ENCODE peak calls at places on chromosomes 16 and 17, in four cellular contexts. Q is mammary epithelial cell; R is activated T-cell treated with anti-CD3 and anti-CD28 coated beads, Interleukin-2, amount 50 U/mL, for 72 hours; P is left ventricle myocardium superior. L is an unnamed sample.

GRCh38 chr17:79065105-79065670 is 9.4 kb upstream of the ENGASE start:
- DNase-seq in Q (no peak), R (peak; percentile 65), P (no peak), L (no peak)

GRCh38 chr16:11446566-11447119 is 101.4 kb downstream of the RMI2 start:
- DNase-seq in Q (no peak), R (no peak), P (no peak), L (no peak)

GRCh38 chr17:63477471-63478440 is 895 bp downstream of the ACE start:
- DNase-seq in Q (no peak), R (no peak), P (no peak), L (no peak)

GRCh38 chr16:9050102-9050830 is 41.2 kb upstream of the HAPSTR1 start:
- DNase-seq in Q (no peak), R (peak; percentile 13), P (no peak), L (no peak)

GRCh38 chr16:67173808-67174705 is 3.7 kb downstream of the NOL3 start:
- DNase-seq in Q (peak; percentile 92), R (peak; percentile 78), P (peak; percentile 94), L (peak; percentile 94)

GRCh38 chr17:44911133-44912001 is 3.9 kb downstream of the GFAP start:
- DNase-seq in Q (no peak), R (peak; percentile 76), P (peak; percentile 77), L (peak; percentile 78)

GRCh38 chr17:28812136-28812979 is 30.2 kb downstream of the FAM222B start:
- DNase-seq in Q (peak; percentile 97), R (peak; percentile 99), P (peak; percentile 98), L (peak; percentile 98)

GRCh38 chr16:52786105-52786504 is 239.2 kb upstream of the TOX3 start:
- DNase-seq in Q (no peak), R (no peak), P (no peak), L (no peak)

GRCh38 chr17:3917391-3917931 is 1.2 kb upstream of the P2RX1 start:
- DNase-seq in Q (no peak), R (no peak), P (peak; percentile 78), L (peak; percentile 79)

GRCh38 chr16:27698266-27698665 is 148.3 kb downstream of the KATNIP start:
- DNase-seq in Q (no peak), R (peak; percentile 3), P (peak; percentile 38), L (no peak)

GRCh38 chr16:30700491-30700890 is 1.5 kb downstream of the SRCAP start:
- DNase-seq in Q (no peak), R (no peak), P (peak; percentile 70), L (peak; percentile 66)

GRCh38 chr16:83968891-83969672 is 1.0 kb downstream of the NECAB2 start:
- DNase-seq in Q (no peak), R (no peak), P (no peak), L (peak; percentile 22)

GRCh38 chr16:10749680-10750035 is 6.0 kb downstream of the NUBP1 start:
- DNase-seq in Q (peak; percentile 57), R (peak; percentile 26), P (no peak), L (no peak)

GRCh38 chr17:33049781-33050414 is 58.3 kb downstream of the SPACA3 start:
- DNase-seq in Q (no peak), R (peak; percentile 42), P (no peak), L (no peak)

GRCh38 chr16:9521749-9522370 is 430.4 kb downstream of the HAPSTR1 start:
- DNase-seq in Q (no peak), R (no peak), P (no peak), L (no peak)

GRCh38 chr16:50547944-50548658 is at the start of gene NKD1:
- DNase-seq in Q (peak; percentile 41), R (peak; percentile 76), P (peak; percentile 82), L (peak; percentile 76)

GRCh38 chr17:78359216-78359935 is 501 bp downstream of the SOCS3 start:
- DNase-seq in Q (no peak), R (no peak), P (peak; percentile 56), L (no peak)

GRCh38 chr17:68820825-68821481 is 134.2 kb downstream of the ABCA8 start:
- DNase-seq in Q (no peak), R (no peak), P (no peak), L (no peak)

GRCh38 chr17:16504974-16505373 is 13.0 kb upstream of the LRRC75A start:
- DNase-seq in Q (no peak), R (no peak), P (no peak), L (no peak)

GRCh38 chr17:78144146-78144719 is 2.0 kb upstream of the C17orf99 start:
- DNase-seq in Q (peak; percentile 65), R (no peak), P (peak; percentile 94), L (peak; percentile 94)

GRCh38 chr16:15511759-15512487 is 77.5 kb downstream of the BMERB1 start:
- DNase-seq in Q (no peak), R (no peak), P (no peak), L (no peak)

L was measured in Right ventricle myocardium superior.